ENCODE peak calls at places on chromosomes 3 and 15, in eight cellular contexts. H is endothelial cell of umbilical vein, I is transverse colon, Z is Panc1, L is stomach, A is suprapubic skin, F is spleen, B is HL-60. S is an unnamed sample.

GRCh38 chr15:100781061-100781960 is 98.3 kb upstream of the ALDH1A3 start:
- DNase-seq in H (no peak), Z (no peak), L (no peak), B (no peak), F (no peak), A (peak), I (no peak), S (peak)

GRCh38 chr3:10173926-10174435 is 9.3 kb downstream of the IRAK2 start:
- DNase-seq in Z (no peak), L (peak), H (peak), F (no peak), A (no peak), I (peak), B (peak), S (peak)

GRCh38 chr3:20323307-20323927 is 137.4 kb upstream of the SGO1 start:
- DNase-seq in I (no peak), A (no peak), L (peak), H (no peak), Z (no peak), B (no peak), F (no peak), S (no peak)

GRCh38 chr15:75712668-75713337 is at the start of gene CSPG4:
- DNase-seq in L (peak), B (no peak), A (no peak), F (no peak), H (no peak), I (peak), Z (no peak), S (peak)

GRCh38 chr3:128066111-128066510 is 13.9 kb downstream of the SEC61A1 start:
- DNase-seq in A (no peak), L (no peak), F (no peak), H (no peak), I (no peak), Z (no peak), B (no peak), S (no peak)

GRCh38 chr3:99211309-99211708 is 309.8 kb upstream of the DCBLD2 start:
- DNase-seq in Z (no peak), H (no peak), I (no peak), F (no peak), L (no peak), A (no peak), B (no peak), S (no peak)

GRCh38 chr15:99707481-99708270 is 25.6 kb downstream of the LYSMD4 start:
- DNase-seq in Z (no peak), H (peak), A (no peak), B (no peak), L (no peak), F (no peak), I (no peak), S (no peak)

GRCh38 chr3:107421170-107421792 is 44.0 kb downstream of the CCDC54 start:
- DNase-seq in I (no peak), B (peak), Z (peak), A (no peak), L (no peak), H (peak), F (no peak), S (no peak)

GRCh38 chr3:45537960-45538640 is 56.5 kb upstream of the LIMD1 start:
- DNase-seq in Z (no peak), F (no peak), L (no peak), A (no peak), B (no peak), I (peak), H (peak), S (peak)

GRCh38 chr15:78638658-78639314 is 2.2 kb downstream of the CHRNB4 start:
- DNase-seq in B (peak), L (peak), I (peak), A (no peak), Z (no peak), F (no peak), H (peak), S (no peak)

GRCh38 chr15:25242957-25243799 is 195.6 kb downstream of the UBE3A start:
- DNase-seq in F (peak), B (no peak), I (no peak), A (peak), Z (no peak), L (peak), H (no peak), S (peak)

GRCh38 chr3:86782271-86782670 is 208.7 kb downstream of the VGLL3 start:
- DNase-seq in A (no peak), I (no peak), Z (no peak), L (no peak), B (no peak), H (no peak), F (no peak), S (no peak)

GRCh38 chr15:49044761-49045571 is 1.3 kb downstream of the SECISBP2L start:
- DNase-seq in B (no peak), H (peak), A (no peak), L (no peak), F (no peak), Z (no peak), I (no peak), S (no peak)

GRCh38 chr3:148466143-148466542 is 231.6 kb upstream of the AGTR1 start:
- DNase-seq in Z (no peak), H (peak), L (no peak), I (no peak), F (no peak), A (no peak), B (no peak), S (no peak)

GRCh38 chr3:151091685-151092352 is 6.4 kb downstream of the MED12L start:
- DNase-seq in L (no peak), F (no peak), I (no peak), Z (no peak), B (no peak), A (no peak), H (no peak), S (no peak)

GRCh38 chr3:186075489-186075888 is 33.4 kb downstream of the ETV5 start:
- DNase-seq in A (no peak), B (no peak), F (no peak), I (no peak), L (no peak), Z (no peak), H (no peak), S (no peak)

GRCh38 chr3:47283596-47284364 is 1.0 kb downstream of the KLHL18 start:
- DNase-seq in A (no peak), H (no peak), Z (no peak), B (peak), L (no peak), I (peak), F (peak), S (peak)

GRCh38 chr3:12242772-12243171 is 46.1 kb upstream of the PPARG start:
- DNase-seq in Z (no peak), F (no peak), I (no peak), L (no peak), B (no peak), H (no peak), A (no peak), S (no peak)

GRCh38 chr3:126488205-126488604 is 12.5 kb upstream of the ZXDC start:
- DNase-seq in B (peak), I (no peak), Z (no peak), A (no peak), H (no peak), F (peak), L (no peak), S (no peak)

GRCh38 chr3:94226058-94226457 is 163.2 kb downstream of the NSUN3 start:
- DNase-seq in I (no peak), H (no peak), Z (peak), F (no peak), L (no peak), A (no peak), B (no peak), S (no peak)

GRCh38 chr3:192864943-192865342 is 52.7 kb downstream of the MB21D2 start:
- DNase-seq in I (no peak), B (no peak), Z (no peak), F (no peak), H (no peak), L (no peak), A (no peak), S (peak)

GRCh38 chr15:97745481-97746071 is 214.9 kb upstream of the ARRDC4 start:
- DNase-seq in L (peak), H (peak), Z (no peak), B (peak), F (no peak), I (peak), A (no peak), S (no peak)

GRCh38 chr3:142886021-142886420 is 2.9 kb downstream of the PCOLCE2 start:
- DNase-seq in L (no peak), Z (no peak), H (no peak), A (no peak), F (no peak), B (no peak), I (no peak), S (no peak)

GRCh38 chr3:142889263-142890014 is 556 bp upstream of the PCOLCE2 start:
- DNase-seq in A (no peak), Z (no peak), L (no peak), I (no peak), B (no peak), F (no peak), H (peak), S (no peak)

GRCh38 chr3:142888099-142888483 is 792 bp downstream of the PCOLCE2 start:
- DNase-seq in B (peak), L (no peak), F (peak), Z (no peak), A (no peak), H (peak), I (no peak), S (no peak)

GRCh38 chr3:142888484-142889262 is at the start of gene PCOLCE2:
- DNase-seq in L (no peak), F (peak), A (peak), Z (no peak), H (peak), B (peak), I (peak), S (peak)

DNA sequence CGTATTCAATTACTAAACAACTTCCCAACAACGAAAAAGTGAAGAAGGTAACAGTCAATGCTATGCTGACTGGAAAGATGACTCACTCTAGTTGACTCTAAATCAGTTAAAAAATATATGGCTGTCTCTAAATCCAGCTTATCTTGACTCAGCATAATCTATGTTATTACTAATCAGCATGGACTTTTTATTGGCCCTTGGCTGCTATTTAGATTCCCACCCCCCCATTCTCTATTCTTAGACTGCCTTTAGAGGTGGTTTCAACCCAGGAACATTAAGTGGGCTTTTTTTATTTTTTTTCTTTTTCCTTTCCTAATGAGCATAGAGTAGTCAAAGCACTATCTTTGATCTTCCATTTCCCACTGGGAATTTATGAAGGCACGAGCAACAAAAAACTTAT is 1.9 kb downstream of the PCOLCE2 start:
- DNase-seq in I (no peak), Z (no peak), L (no peak), H (no peak), B (no peak), F (no peak), A (no peak), S (no peak)
- TF ChIP-seq POLR2AphosphoS5 in I (no peak), Z (no peak), L (no peak), H (no peak), B (no peak), F (no peak), A (no peak), S (no peak)

GRCh38 chr3:196772102-196772501 is 32.4 kb downstream of the PAK2 start:
- DNase-seq in L (no peak), H (no peak), A (no peak), Z (no peak), B (no peak), F (no peak), I (no peak), S (no peak)
- TF ChIP-seq POLR2AphosphoS5 in L (no peak), H (no peak), A (no peak), Z (no peak), B (no peak), F (no peak), I (no peak), S (no peak)

DNA sequence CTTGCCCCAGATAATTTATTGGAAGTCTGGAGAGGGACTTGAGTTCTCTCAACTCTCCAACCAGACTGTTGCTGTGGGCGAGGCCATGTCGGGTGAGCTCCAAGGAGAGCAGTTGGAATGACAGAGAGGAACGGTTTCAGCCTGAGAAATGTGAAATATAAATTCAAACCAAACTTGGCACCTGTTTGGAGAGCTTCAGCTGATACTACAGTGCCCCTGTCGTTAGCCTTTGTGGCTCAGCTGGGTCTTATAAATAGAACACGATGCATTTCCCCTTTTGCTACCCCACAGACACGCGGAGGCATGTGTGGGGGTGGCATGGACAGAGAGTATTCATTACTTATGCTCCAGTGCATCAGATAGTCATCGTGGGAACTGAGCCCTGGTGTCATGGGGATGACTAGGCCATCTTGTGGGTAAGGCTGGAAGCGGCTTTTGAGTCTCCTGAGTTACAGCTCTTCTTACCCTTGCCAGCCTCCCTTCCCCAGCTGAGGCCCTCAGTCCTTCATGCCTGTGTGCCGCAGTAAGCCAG is 15.6 kb downstream of the SMAD3 start:
- DNase-seq in Z (no peak), B (peak), L (no peak), I (no peak), F (peak), A (no peak), H (peak), S (peak)
- TF ChIP-seq POLR2AphosphoS5 in Z (peak), B (peak), L (no peak), I (no peak), F (peak), A (no peak), H (no peak), S (no peak)

GRCh38 chr15:68197661-68198437 is 7.3 kb downstream of the CALML4 start:
- DNase-seq in L (no peak), B (no peak), A (no peak), F (no peak), Z (no peak), I (no peak), H (no peak), S (no peak)
- TF ChIP-seq POLR2AphosphoS5 in L (no peak), B (no peak), A (no peak), F (no peak), Z (no peak), I (peak), H (no peak), S (peak)

GRCh38 chr3:195597848-195598247 is 14.1 kb upstream of the APOD start:
- DNase-seq in B (no peak), I (no peak), L (no peak), A (no peak), F (no peak), H (no peak), Z (no peak), S (peak)
- TF ChIP-seq POLR2AphosphoS5 in B (no peak), I (no peak), L (no peak), A (no peak), F (no peak), H (no peak), Z (no peak), S (no peak)

GRCh38 chr15:60392601-60392985 is 5.2 kb downstream of the ANXA2 start:
- DNase-seq in I (peak), Z (no peak), F (no peak), H (peak), B (no peak), L (no peak), A (no peak), S (no peak)

GRCh38 chr15:60392986-60393811 is 4.6 kb downstream of the ANXA2 start:
- DNase-seq in L (peak), Z (peak), A (no peak), H (peak), F (no peak), B (no peak), I (peak), S (peak)

GRCh38 chr15:60390231-60390630 is 7.6 kb downstream of the ANXA2 start:
- DNase-seq in B (no peak), I (no peak), F (no peak), Z (no peak), H (no peak), L (no peak), A (no peak), S (no peak)

GRCh38 chr15:60390931-60391501 is 6.8 kb downstream of the ANXA2 start:
- DNase-seq in F (no peak), Z (no peak), H (peak), I (peak), L (peak), A (no peak), B (no peak), S (peak)

DNA sequence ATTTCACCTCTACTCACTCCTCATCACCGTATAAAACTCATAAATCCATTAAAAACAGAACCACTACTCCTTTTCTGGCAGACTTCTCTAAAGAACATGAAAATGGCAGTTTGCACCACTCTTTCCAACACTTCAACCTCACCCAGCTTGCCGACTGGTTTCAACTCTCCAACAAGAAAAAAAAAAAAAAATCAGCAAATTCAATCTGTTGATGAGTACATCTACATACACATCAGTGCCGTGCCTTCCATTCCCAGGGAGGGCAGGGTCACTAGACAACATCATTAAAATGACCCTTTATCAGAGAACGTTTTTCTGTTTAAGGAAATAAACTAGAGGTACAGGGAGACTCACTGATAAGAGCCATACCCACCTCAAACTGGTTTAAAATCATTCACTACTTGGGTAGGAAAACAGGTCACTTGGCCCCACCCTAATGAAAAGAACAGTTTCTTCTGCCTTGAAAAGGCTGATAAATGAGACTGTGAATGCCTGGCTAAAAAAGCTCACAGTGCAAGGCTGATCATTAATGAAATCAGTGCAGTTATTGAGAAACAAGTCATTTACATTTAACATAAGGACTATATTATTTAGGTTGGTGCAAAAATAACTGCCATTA is 6.0 kb downstream of the ANXA2 start:
- DNase-seq in H (no peak), B (no peak), I (peak), Z (no peak), L (no peak), A (no peak), F (no peak), S (no peak)
- TF ChIP-seq POLR2AphosphoS5 in H (peak), B (no peak), I (no peak), Z (peak), L (no peak), A (no peak), F (no peak), S (no peak)

GRCh38 chr15:57510647-57511046 is 81.1 kb upstream of the MYZAP start:
- DNase-seq in L (peak), I (no peak), A (no peak), F (no peak), B (no peak), Z (no peak), H (peak), S (no peak)
- TF ChIP-seq POLR2AphosphoS5 in L (no peak), I (no peak), A (no peak), F (no peak), B (no peak), Z (no peak), H (no peak), S (no peak)

DNA sequence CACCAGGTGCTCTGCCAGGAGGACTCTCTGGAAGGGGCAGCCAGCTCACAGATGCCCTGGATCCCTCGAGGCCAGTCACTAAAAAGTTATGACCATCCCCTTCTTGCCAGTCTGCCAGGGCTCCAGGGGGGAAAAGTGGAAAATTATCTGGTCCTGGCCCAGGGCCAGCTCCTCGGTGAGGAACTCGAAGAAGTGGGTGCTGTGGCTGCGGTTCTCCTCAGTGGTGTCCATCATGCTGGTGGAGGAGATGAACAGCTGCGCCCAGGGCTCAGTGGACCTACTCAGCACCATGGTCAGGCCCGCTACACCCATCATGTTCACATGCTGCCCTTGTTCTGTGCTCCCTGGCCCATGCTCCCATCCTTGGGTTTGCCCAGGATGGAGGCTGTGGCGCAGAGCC is 19.2 kb downstream of the EXOG start:
- DNase-seq in Z (no peak), A (no peak), I (no peak), H (no peak), F (peak), L (no peak), B (no peak), S (no peak)
- TF ChIP-seq POLR2AphosphoS5 in Z (no peak), A (no peak), I (no peak), H (no peak), F (no peak), L (no peak), B (no peak), S (no peak)

GRCh38 chr15:59594493-59594942 is 17.1 kb upstream of the GCNT3 start:
- DNase-seq in F (no peak), B (no peak), A (no peak), H (peak), Z (peak), L (no peak), I (peak), S (no peak)
- TF ChIP-seq POLR2AphosphoS5 in F (no peak), B (no peak), A (no peak), H (no peak), Z (no peak), L (no peak), I (peak), S (no peak)